ENCODE peak calls at places on chromosomes 3 and 15, in five cellular contexts. T is HFFc6, L is SW 1271, Y is EH, D is NCI-H1417. I is an unnamed sample.

GRCh38 chr3:87436781-87437543 is 160.6 kb upstream of the POU1F1 start:
- DNase-seq in T (peak), L (no peak), Y (peak), D (peak), I (no peak)

GRCh38 chr3:53073553-53074365 is 27.9 kb upstream of the SFMBT1 start:
- DNase-seq in T (no peak), L (no peak), Y (peak), D (no peak), I (no peak)

GRCh38 chr3:124663690-124664089 is 66.6 kb upstream of the UMPS start:
- DNase-seq in T (peak), L (no peak), Y (peak), D (no peak), I (no peak)

GRCh38 chr3:120745466-120745865 is 2.9 kb downstream of the GTF2E1 start:
- DNase-seq in T (no peak), L (no peak), Y (no peak), D (no peak), I (no peak)

GRCh38 chr3:182704926-182705325 is 88.4 kb upstream of the ATP11B start:
- DNase-seq in T (no peak), L (no peak), Y (no peak), D (no peak), I (no peak)

GRCh38 chr3:40054568-40055222 is 245.3 kb downstream of the MYRIP start:
- DNase-seq in T (peak), L (no peak), Y (peak), D (no peak), I (no peak)

GRCh38 chr15:51191072-51191665 is 96.5 kb upstream of the TNFAIP8L3 start:
- DNase-seq in T (no peak), L (no peak), Y (no peak), D (no peak), I (peak)

GRCh38 chr3:31532587-31533168 is at the start of gene STT3B:
- DNase-seq in T (peak), L (peak), Y (peak), D (no peak), I (peak)

GRCh38 chr3:38477057-38477820 is 18.9 kb upstream of the EXOG start:
- DNase-seq in T (no peak), L (no peak), Y (no peak), D (no peak), I (no peak)

GRCh38 chr3:29555590-29555989 is 274.7 kb downstream of the RBMS3 start:
- DNase-seq in T (peak), L (no peak), Y (peak), D (no peak), I (no peak)

GRCh38 chr3:35042210-35042960 is 596.9 kb upstream of the ARPP21 start:
- DNase-seq in T (no peak), L (no peak), Y (no peak), D (peak), I (no peak)

GRCh38 chr3:123559040-123559861 is 25.6 kb downstream of the HACD2 start:
- DNase-seq in T (peak), L (peak), Y (peak), D (peak), I (peak)

GRCh38 chr3:195204360-195205166 is 66.4 kb downstream of the XXYLT1 start:
- DNase-seq in T (peak), L (no peak), Y (no peak), D (peak), I (peak)

GRCh38 chr3:195403841-195404408 is 38.9 kb downstream of the ACAP2 start:
- DNase-seq in T (peak), L (no peak), Y (peak), D (no peak), I (no peak)

GRCh38 chr3:98980915-98981596 is 79.6 kb upstream of the DCBLD2 start:
- DNase-seq in T (peak), L (peak), Y (peak), D (no peak), I (no peak)

GRCh38 chr15:39177561-39177960 is 403.3 kb upstream of the THBS1 start:
- DNase-seq in T (no peak), L (no peak), Y (no peak), D (no peak), I (no peak)

GRCh38 chr15:96348112-96349027 is 17.9 kb downstream of the NR2F2 start:
- DNase-seq in T (no peak), L (no peak), Y (no peak), D (no peak), I (no peak)

GRCh38 chr15:43230640-43231115 is 9.9 kb upstream of the EPB42 start:
- DNase-seq in T (peak), L (no peak), Y (peak), D (no peak), I (no peak)

GRCh38 chr3:40585381-40586016 is 60.7 kb downstream of the ZNF621 start:
- DNase-seq in T (no peak), L (no peak), Y (no peak), D (no peak), I (no peak)

GRCh38 chr3:58326267-58326932 is 6.3 kb upstream of the PXK start:
- DNase-seq in T (no peak), L (no peak), Y (no peak), D (no peak), I (no peak)

GRCh38 chr3:105806361-105806760 is 62.5 kb downstream of the CBLB start:
- DNase-seq in T (peak), L (no peak), Y (peak), D (no peak), I (peak)

GRCh38 chr3:105459566-105460290 is 93.0 kb downstream of the ALCAM start:
- DNase-seq in T (no peak), L (no peak), Y (peak), D (no peak), I (no peak)

GRCh38 chr3:15512173-15512572 is 9.3 kb downstream of the COLQ start:
- DNase-seq in T (peak), L (no peak), Y (peak), D (peak), I (peak)

GRCh38 chr3:178422406-178422805 is 113.8 kb upstream of the KCNMB2 start:
- DNase-seq in T (no peak), L (no peak), Y (no peak), D (no peak), I (no peak)

GRCh38 chr3:37103103-37103815 is 71.1 kb downstream of the LRRFIP2 start:
- DNase-seq in T (no peak), L (no peak), Y (no peak), D (no peak), I (no peak)

GRCh38 chr3:62670351-62670750 is 204.9 kb downstream of the CADPS start:
- DNase-seq in T (no peak), L (no peak), Y (peak), D (no peak), I (no peak)

GRCh38 chr3:89184596-89184995 is 77.2 kb downstream of the EPHA3 start:
- DNase-seq in T (no peak), L (no peak), Y (no peak), D (no peak), I (no peak)

GRCh38 chr3:12483872-12484197 is 445 bp upstream of the TSEN2 start:
- DNase-seq in T (no peak), L (no peak), Y (no peak), D (no peak), I (no peak)

GRCh38 chr3:44235604-44236484 is 5.8 kb upstream of the TOPAZ1 start:
- DNase-seq in T (peak), L (peak), Y (peak), D (peak), I (peak)